ENCODE peak calls at places on chromosomes 2 and 18, in ten cellular contexts. One of them, this sample, is unnamed.

GRCh38 chr18:77140439-77141109 is 8.0 kb upstream of the MBP start:
- DNase-seq in stomach: no peak
- DNase-seq in uterus: no peak
- DNase-seq in GM12892: no peak
- DNase-seq in gastrocnemius medialis: no peak
- DNase-seq in breast epithelium: no peak
- DNase-seq in GM12891: no peak
- DNase-seq in A549: no peak
- DNase-seq in NB4: no peak
- DNase-seq in IMR-90: no peak
- DNase-seq in this sample: no peak

GRCh38 chr2:7627587-7627986 is 710.4 kb downstream of the RNF144A start:
- DNase-seq in stomach: no peak
- DNase-seq in uterus: no peak
- DNase-seq in GM12892: no peak
- DNase-seq in gastrocnemius medialis: no peak
- DNase-seq in breast epithelium: no peak
- DNase-seq in GM12891: no peak
- DNase-seq in A549: no peak
- DNase-seq in NB4: no peak
- DNase-seq in IMR-90: peak
- DNase-seq in this sample: no peak

GRCh38 chr2:172101707-172102158 is 967 bp downstream of the DLX2 start:
- DNase-seq in stomach: no peak
- DNase-seq in uterus: no peak
- DNase-seq in GM12892: no peak
- DNase-seq in gastrocnemius medialis: no peak
- DNase-seq in breast epithelium: no peak
- DNase-seq in GM12891: no peak
- DNase-seq in A549: no peak
- DNase-seq in NB4: peak
- DNase-seq in IMR-90: no peak
- DNase-seq in this sample: no peak

GRCh38 chr2:199603748-199604291 is 146.1 kb upstream of the SATB2 start:
- DNase-seq in stomach: no peak
- DNase-seq in uterus: no peak
- DNase-seq in GM12892: no peak
- DNase-seq in gastrocnemius medialis: no peak
- DNase-seq in breast epithelium: no peak
- DNase-seq in GM12891: no peak
- DNase-seq in A549: no peak
- DNase-seq in NB4: no peak
- DNase-seq in IMR-90: no peak
- DNase-seq in this sample: no peak

GRCh38 chr2:101766871-101767739 is 69.6 kb downstream of the MAP4K4 start:
- DNase-seq in stomach: no peak
- DNase-seq in uterus: no peak
- DNase-seq in GM12892: no peak
- DNase-seq in gastrocnemius medialis: no peak
- DNase-seq in breast epithelium: no peak
- DNase-seq in GM12891: no peak
- DNase-seq in A549: no peak
- DNase-seq in NB4: no peak
- DNase-seq in IMR-90: peak
- DNase-seq in this sample: peak

GRCh38 chr2:111684611-111685010 is 199.4 kb downstream of the ANAPC1 start:
- DNase-seq in stomach: no peak
- DNase-seq in uterus: no peak
- DNase-seq in GM12892: no peak
- DNase-seq in gastrocnemius medialis: no peak
- DNase-seq in breast epithelium: no peak
- DNase-seq in GM12891: no peak
- DNase-seq in A549: no peak
- DNase-seq in NB4: no peak
- DNase-seq in IMR-90: no peak
- DNase-seq in this sample: no peak

GRCh38 chr2:110853516-110853915 is 121.1 kb downstream of the ACOXL start:
- DNase-seq in stomach: peak
- DNase-seq in uterus: no peak
- DNase-seq in GM12892: no peak
- DNase-seq in gastrocnemius medialis: peak
- DNase-seq in breast epithelium: no peak
- DNase-seq in GM12891: no peak
- DNase-seq in A549: peak
- DNase-seq in NB4: peak
- DNase-seq in IMR-90: peak
- DNase-seq in this sample: peak

GRCh38 chr2:177692828-177693269 is 300.3 kb downstream of the AGPS start:
- DNase-seq in stomach: no peak
- DNase-seq in uterus: no peak
- DNase-seq in GM12892: no peak
- DNase-seq in gastrocnemius medialis: no peak
- DNase-seq in breast epithelium: no peak
- DNase-seq in GM12891: no peak
- DNase-seq in A549: peak
- DNase-seq in NB4: peak
- DNase-seq in IMR-90: no peak
- DNase-seq in this sample: no peak

GRCh38 chr18:46320297-46320696 is 216.1 kb downstream of the HAUS1 start:
- DNase-seq in stomach: no peak
- DNase-seq in uterus: no peak
- DNase-seq in GM12892: no peak
- DNase-seq in gastrocnemius medialis: no peak
- DNase-seq in breast epithelium: no peak
- DNase-seq in GM12891: no peak
- DNase-seq in A549: no peak
- DNase-seq in NB4: no peak
- DNase-seq in IMR-90: no peak
- DNase-seq in this sample: no peak

DNA sequence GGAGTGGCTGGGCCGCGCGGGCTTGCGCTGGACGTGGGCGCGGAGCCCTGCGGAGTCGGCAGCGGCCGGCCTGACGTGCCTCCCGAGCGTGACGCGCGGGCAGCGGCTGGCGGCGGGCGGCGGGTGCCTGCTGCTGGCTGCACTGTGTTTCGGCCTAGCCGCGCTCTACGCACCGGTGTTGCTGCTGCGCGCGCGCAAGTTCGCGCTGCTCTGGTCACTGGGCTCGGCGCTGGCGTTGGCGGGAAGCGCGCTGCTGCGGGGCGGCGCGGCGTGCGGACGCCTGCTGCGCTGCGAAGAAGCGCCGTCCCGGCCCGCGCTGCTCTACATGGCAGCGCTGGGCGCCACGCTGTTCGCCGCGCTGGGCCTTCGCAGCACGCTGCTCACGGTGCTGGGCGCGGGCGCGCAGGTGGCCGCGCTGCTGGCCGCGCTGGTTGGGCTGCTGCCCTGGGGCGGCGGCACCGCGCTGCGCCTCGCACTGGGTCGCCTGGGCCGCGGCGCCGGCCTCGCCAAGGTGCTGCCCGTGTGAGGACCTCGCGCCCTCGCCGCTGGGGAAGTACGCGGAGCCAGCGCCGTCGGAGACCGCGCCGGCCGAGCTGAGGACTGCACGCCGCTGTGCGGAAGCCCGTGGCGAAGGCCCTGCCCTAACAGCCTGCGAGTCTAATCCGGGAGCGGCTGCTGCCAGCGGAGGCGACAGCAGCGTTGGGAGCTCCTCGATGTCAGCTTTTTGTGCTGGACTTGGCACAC is 526 bp downstream of the SFT2D3 start:
- DNase-seq in stomach: peak
- DNase-seq in uterus: peak
- DNase-seq in GM12892: peak
- DNase-seq in gastrocnemius medialis: peak
- DNase-seq in breast epithelium: peak
- DNase-seq in GM12891: peak
- DNase-seq in A549: peak
- DNase-seq in NB4: peak
- DNase-seq in IMR-90: peak
- DNase-seq in this sample: peak
- TF ChIP-seq POLR2A in stomach: no peak
- TF ChIP-seq POLR2A in uterus: no peak
- TF ChIP-seq POLR2A in GM12892: peak
- TF ChIP-seq POLR2A in gastrocnemius medialis: peak
- TF ChIP-seq POLR2A in breast epithelium: no peak
- TF ChIP-seq POLR2A in GM12891: peak
- TF ChIP-seq POLR2A in A549: peak
- TF ChIP-seq POLR2A in NB4: peak
- TF ChIP-seq POLR2A in IMR-90: no peak
- TF ChIP-seq POLR2A in this sample: no peak

DNA sequence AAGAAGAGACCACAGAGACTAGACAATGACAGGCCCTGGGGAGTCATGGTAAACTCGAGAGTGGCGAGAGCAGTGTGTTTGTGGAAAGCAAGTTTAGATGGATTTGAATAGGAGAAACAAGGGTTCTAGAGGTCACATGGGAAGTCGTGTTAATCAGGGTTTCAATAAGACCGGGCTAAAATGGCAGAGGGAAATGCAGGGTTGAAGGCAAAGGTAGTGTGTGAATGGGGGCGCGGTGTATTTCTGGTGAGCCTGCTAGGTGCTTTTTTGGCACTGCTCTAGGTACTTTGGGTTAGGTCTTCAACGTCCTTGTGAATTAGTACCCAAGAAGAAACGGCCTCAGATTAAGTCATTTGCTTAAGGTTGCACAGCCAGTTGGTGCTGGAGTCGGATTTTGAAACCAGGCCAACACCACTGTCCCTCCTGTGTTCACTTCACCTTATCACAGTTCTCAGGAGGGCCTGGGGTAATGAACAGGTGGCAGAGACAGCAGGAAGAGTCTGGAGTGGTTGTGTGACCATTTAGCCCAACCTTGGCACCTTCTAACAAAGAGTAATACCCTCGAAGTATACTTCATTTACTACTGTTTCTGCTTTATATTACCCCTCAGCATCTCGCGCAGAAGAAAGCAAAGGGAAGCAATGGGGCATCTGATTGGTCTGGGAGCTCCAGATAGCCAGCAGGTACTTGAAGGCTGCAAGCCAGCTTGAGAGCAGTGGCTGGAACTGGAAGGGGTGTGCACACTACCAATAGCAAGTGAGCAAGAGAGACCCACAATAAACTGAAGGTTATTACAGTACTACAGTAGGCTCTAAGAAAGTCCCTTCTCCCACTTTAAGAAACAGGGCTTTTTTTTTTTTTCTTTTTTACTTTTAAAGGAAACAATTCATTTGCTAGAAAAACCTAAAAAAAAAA is 33.4 kb upstream of the GAREM2 start:
- DNase-seq in stomach: peak
- DNase-seq in uterus: no peak
- DNase-seq in GM12892: no peak
- DNase-seq in gastrocnemius medialis: no peak
- DNase-seq in breast epithelium: no peak
- DNase-seq in GM12891: no peak
- DNase-seq in A549: no peak
- DNase-seq in NB4: peak
- DNase-seq in IMR-90: no peak
- DNase-seq in this sample: no peak
- TF ChIP-seq POLR2A in stomach: no peak
- TF ChIP-seq POLR2A in uterus: no peak
- TF ChIP-seq POLR2A in GM12892: no peak
- TF ChIP-seq POLR2A in gastrocnemius medialis: no peak
- TF ChIP-seq POLR2A in breast epithelium: no peak
- TF ChIP-seq POLR2A in GM12891: no peak
- TF ChIP-seq POLR2A in A549: no peak
- TF ChIP-seq POLR2A in NB4: no peak
- TF ChIP-seq POLR2A in IMR-90: no peak
- TF ChIP-seq POLR2A in this sample: no peak

DNA sequence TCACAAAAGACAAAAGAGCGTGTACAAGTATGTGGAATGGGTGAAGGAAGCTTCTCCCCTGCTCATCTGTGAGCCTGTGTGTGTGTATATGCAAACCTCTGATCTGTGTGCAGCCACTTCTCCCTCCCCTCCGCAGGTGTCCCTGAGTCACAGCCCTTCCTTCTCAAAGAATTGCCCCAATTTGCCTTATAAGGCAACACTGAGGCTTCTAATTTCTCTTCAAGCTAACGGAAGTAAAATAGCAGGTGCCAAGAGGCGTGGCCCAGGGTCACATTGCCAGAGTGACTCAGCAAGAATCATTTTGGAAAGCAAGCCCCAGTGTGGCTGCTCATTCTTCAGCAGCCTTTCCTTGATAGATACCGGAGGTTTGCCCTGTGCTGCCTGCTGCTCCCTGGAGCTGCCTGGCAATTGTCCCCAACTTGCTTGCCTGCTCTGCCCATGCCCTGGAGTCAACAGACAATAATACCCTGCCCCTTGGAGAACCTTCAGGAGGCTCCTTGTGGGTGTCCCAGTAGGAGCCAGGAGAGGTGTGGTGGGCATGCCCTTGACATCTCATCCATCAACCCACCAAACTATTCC is 37.3 kb upstream of the BMP10 start:
- DNase-seq in stomach: peak
- DNase-seq in uterus: peak
- DNase-seq in GM12892: peak
- DNase-seq in gastrocnemius medialis: no peak
- DNase-seq in breast epithelium: peak
- DNase-seq in GM12891: peak
- DNase-seq in A549: peak
- DNase-seq in NB4: peak
- DNase-seq in IMR-90: peak
- DNase-seq in this sample: peak
- TF ChIP-seq POLR2A in stomach: no peak
- TF ChIP-seq POLR2A in uterus: no peak
- TF ChIP-seq POLR2A in GM12892: peak
- TF ChIP-seq POLR2A in gastrocnemius medialis: no peak
- TF ChIP-seq POLR2A in breast epithelium: no peak
- TF ChIP-seq POLR2A in GM12891: peak
- TF ChIP-seq POLR2A in A549: no peak
- TF ChIP-seq POLR2A in NB4: peak
- TF ChIP-seq POLR2A in IMR-90: no peak
- TF ChIP-seq POLR2A in this sample: no peak

DNA sequence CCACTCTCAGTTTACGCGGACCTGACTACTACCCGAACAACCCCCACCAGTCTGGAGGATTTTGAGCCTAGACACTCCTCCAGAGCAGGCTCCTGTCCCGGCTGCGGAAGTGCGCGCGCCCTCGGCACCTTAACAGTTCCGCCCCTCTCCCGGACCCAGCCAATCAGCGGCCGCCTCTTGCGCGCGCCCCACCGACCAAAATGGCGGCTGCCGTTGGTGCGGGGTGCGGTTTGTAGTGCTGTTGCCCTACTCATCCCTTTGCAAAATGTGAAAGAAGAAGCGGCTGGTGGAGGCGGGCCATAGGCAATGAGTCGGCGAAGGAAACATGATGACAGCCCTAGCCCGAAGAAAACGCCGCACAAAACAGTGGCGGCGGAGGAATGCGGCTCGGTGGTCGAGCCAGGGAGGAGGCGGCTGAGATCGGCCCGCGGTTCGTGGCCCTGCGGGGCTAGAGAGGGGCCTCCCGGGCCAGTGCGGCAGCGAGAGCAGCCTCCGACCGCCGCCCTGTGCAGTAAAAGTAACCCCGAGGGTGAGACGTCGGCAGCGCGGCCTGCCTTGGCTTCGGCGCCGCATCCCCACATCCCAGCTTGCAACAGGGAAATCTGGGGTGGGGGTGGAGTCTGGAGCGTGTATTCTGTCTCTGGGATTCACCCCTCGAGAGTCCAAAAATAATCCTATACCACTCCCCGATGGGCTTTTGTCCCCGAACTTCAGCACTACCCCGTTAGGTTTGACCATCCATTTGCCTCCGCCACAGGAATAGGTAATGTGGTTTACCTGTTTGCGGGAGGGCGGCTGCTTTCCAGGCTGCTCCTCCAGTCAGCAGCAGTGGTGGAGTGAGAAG is at the start of gene ETAA1:
- DNase-seq in stomach: peak
- DNase-seq in uterus: peak
- DNase-seq in GM12892: peak
- DNase-seq in gastrocnemius medialis: peak
- DNase-seq in breast epithelium: peak
- DNase-seq in GM12891: peak
- DNase-seq in A549: peak
- DNase-seq in NB4: peak
- DNase-seq in IMR-90: peak
- DNase-seq in this sample: peak
- TF ChIP-seq POLR2A in stomach: no peak
- TF ChIP-seq POLR2A in uterus: peak
- TF ChIP-seq POLR2A in GM12892: peak
- TF ChIP-seq POLR2A in gastrocnemius medialis: peak
- TF ChIP-seq POLR2A in breast epithelium: peak
- TF ChIP-seq POLR2A in GM12891: peak
- TF ChIP-seq POLR2A in A549: peak
- TF ChIP-seq POLR2A in NB4: peak
- TF ChIP-seq POLR2A in IMR-90: peak
- TF ChIP-seq POLR2A in this sample: peak

This sample was measured in H54.